ENCODE peak calls at places on chromosome 12, in five cellular contexts. M is stimulated activated naive CD8-positive, alpha-beta T cell treated with anti-CD3 and anti-CD28 coated beads, Interleukin-15, Interleukin-2, amounts not matched to agents 100 U/mL and 50 U/mL, for 24 hours; L is activated naive CD8-positive, alpha-beta T cell treated with anti-CD3 and anti-CD28 coated beads, Interleukin-2, amount 10 ng/mL, durations not matched to agents 7 days and 5 days; O is stimulated activated CD4-positive, alpha-beta T cell treated with anti-CD3 and anti-CD28 coated beads, TNF-alpha, amount 100 ng/mL, for 24 hours; S is caudate nucleus. F is an unnamed sample.

GRCh38 chr12:131095826-131096680 is 142.3 kb downstream of the ADGRD1 start:
- DNase-seq in M (no peak), L (no peak), O (no peak), S (no peak), F (no peak)

GRCh38 chr12:18696971-18697602 is 40.7 kb downstream of the PLCZ1 start:
- DNase-seq in M (no peak), L (no peak), O (no peak), S (no peak), F (peak)

GRCh38 chr12:56684745-56685369 is 3.2 kb downstream of the PTGES3 start:
- DNase-seq in M (no peak), L (peak), O (no peak), S (no peak), F (no peak)

GRCh38 chr12:66426696-66427095 is 124.4 kb downstream of the HELB start:
- DNase-seq in M (no peak), L (no peak), O (no peak), S (no peak), F (no peak)

GRCh38 chr12:94621662-94622359 is 28.5 kb downstream of the TMCC3 start:
- DNase-seq in M (peak), L (no peak), O (no peak), S (no peak), F (peak)

GRCh38 chr12:112537710-112538396 is 119.1 kb downstream of the PTPN11 start:
- DNase-seq in M (no peak), L (no peak), O (no peak), S (no peak), F (no peak)

GRCh38 chr12:32548691-32549412 is 130.2 kb upstream of the DNM1L start:
- DNase-seq in M (no peak), L (no peak), O (no peak), S (no peak), F (no peak)

GRCh38 chr12:38838211-38838850 is 67.1 kb downstream of the CPNE8 start:
- DNase-seq in M (no peak), L (no peak), O (no peak), S (no peak), F (no peak)

GRCh38 chr12:107845980-107846659 is 71.6 kb downstream of the ASCL4 start:
- DNase-seq in M (no peak), L (no peak), O (no peak), S (no peak), F (peak)

GRCh38 chr12:27331927-27332324 is 710 bp upstream of the BMAL2 start:
- DNase-seq in M (no peak), L (no peak), O (no peak), S (no peak), F (no peak)

GRCh38 chr12:123223241-123223668 is 9.7 kb downstream of the MPHOSPH9 start:
- DNase-seq in M (peak), L (peak), O (peak), S (no peak), F (no peak)

GRCh38 chr12:904010-904414 is 45.5 kb downstream of the RAD52 start:
- DNase-seq in M (no peak), L (no peak), O (no peak), S (no peak), F (no peak)

GRCh38 chr12:108773798-108774788 is 42.8 kb upstream of the CORO1C start:
- DNase-seq in M (no peak), L (no peak), O (no peak), S (peak), F (peak)

GRCh38 chr12:51662728-51663154 is 71.7 kb downstream of the SCN8A start:
- DNase-seq in M (no peak), L (no peak), O (no peak), S (no peak), F (no peak)

GRCh38 chr12:90250766-90251165 is 542.1 kb upstream of the ATP2B1 start:
- DNase-seq in M (no peak), L (no peak), O (no peak), S (no peak), F (no peak)

GRCh38 chr12:111352300-111352993 is 16.4 kb downstream of the PHETA1 start:
- DNase-seq in M (no peak), L (no peak), O (no peak), S (no peak), F (no peak)

GRCh38 chr12:73612571-73612970 is 925.1 kb upstream of the ATXN7L3B start:
- DNase-seq in M (no peak), L (no peak), O (no peak), S (no peak), F (no peak)

GRCh38 chr12:47942327-47943230 is 20.8 kb upstream of the TMEM106C start:
- DNase-seq in M (peak), L (no peak), O (no peak), S (no peak), F (no peak)

GRCh38 chr12:120836119-120836684 is 68.0 kb downstream of the SPPL3 start:
- DNase-seq in M (no peak), L (no peak), O (no peak), S (no peak), F (no peak)

GRCh38 chr12:65943388-65944137 is 119.3 kb downstream of the HMGA2 start:
- DNase-seq in M (no peak), L (no peak), O (no peak), S (no peak), F (no peak)

GRCh38 chr12:66043035-66043434 is 87.5 kb downstream of the LLPH start:
- DNase-seq in M (no peak), L (no peak), O (no peak), S (no peak), F (no peak)

GRCh38 chr12:50778663-50779590 is 15.0 kb downstream of the ATF1 start:
- DNase-seq in M (no peak), L (no peak), O (no peak), S (no peak), F (no peak)

GRCh38 chr12:112839386-112839972 is 47.9 kb downstream of the RPH3A start:
- DNase-seq in M (no peak), L (no peak), O (no peak), S (no peak), F (peak)